ENCODE peak calls at places on chromosomes 4 and X, in nine cellular contexts. One of them, this sample, is unnamed.

GRCh38 chr4:112448211-112448745 is 67.7 kb downstream of the NEUROG2 start:
- DNase-seq in activated CD4-positive, alpha-beta T cell treated with anti-CD3 and anti-CD28 coated beads for 36 hours: no peak
- DNase-seq in left cardiac atrium: no peak
- DNase-seq in cardiac muscle cell: no peak
- DNase-seq in anterior cingulate cortex: no peak
- DNase-seq in SHP77: no peak
- DNase-seq in GM13977: no peak
- DNase-seq in GM10248: no peak
- DNase-seq in substantia nigra: no peak
- DNase-seq in this sample: no peak

GRCh38 chrX:112841114-112841819 is 636 bp upstream of the AMOT start:
- DNase-seq in anterior cingulate cortex: peak
- DNase-seq in SHP77: peak
- DNase-seq in activated CD4-positive, alpha-beta T cell treated with anti-CD3 and anti-CD28 coated beads for 36 hours: peak
- DNase-seq in GM13977: peak
- DNase-seq in GM10248: peak
- DNase-seq in left cardiac atrium: peak
- DNase-seq in cardiac muscle cell: peak
- DNase-seq in substantia nigra: peak
- DNase-seq in this sample: peak

GRCh38 chrX:42686706-42687105 is 91.3 kb downstream of the PPP1R2C start:
- DNase-seq in cardiac muscle cell: no peak
- DNase-seq in left cardiac atrium: no peak
- DNase-seq in anterior cingulate cortex: no peak
- DNase-seq in substantia nigra: no peak
- DNase-seq in activated CD4-positive, alpha-beta T cell treated with anti-CD3 and anti-CD28 coated beads for 36 hours: no peak
- DNase-seq in GM10248: no peak
- DNase-seq in SHP77: no peak
- DNase-seq in GM13977: no peak
- DNase-seq in this sample: no peak

GRCh38 chr4:167321299-167321698 is 87.0 kb upstream of the SPOCK3 start:
- DNase-seq in SHP77: no peak
- DNase-seq in cardiac muscle cell: no peak
- DNase-seq in activated CD4-positive, alpha-beta T cell treated with anti-CD3 and anti-CD28 coated beads for 36 hours: no peak
- DNase-seq in GM10248: no peak
- DNase-seq in substantia nigra: no peak
- DNase-seq in GM13977: no peak
- DNase-seq in left cardiac atrium: no peak
- DNase-seq in anterior cingulate cortex: no peak
- DNase-seq in this sample: no peak

GRCh38 chr4:38230821-38231583 is 270.8 kb downstream of the PTTG2 start:
- DNase-seq in substantia nigra: no peak
- DNase-seq in GM13977: no peak
- DNase-seq in activated CD4-positive, alpha-beta T cell treated with anti-CD3 and anti-CD28 coated beads for 36 hours: no peak
- DNase-seq in anterior cingulate cortex: no peak
- DNase-seq in left cardiac atrium: no peak
- DNase-seq in cardiac muscle cell: no peak
- DNase-seq in GM10248: no peak
- DNase-seq in SHP77: no peak
- DNase-seq in this sample: no peak

GRCh38 chr4:167196386-167196785 is 37.9 kb downstream of the SPOCK3 start:
- DNase-seq in SHP77: peak
- DNase-seq in cardiac muscle cell: no peak
- DNase-seq in GM10248: no peak
- DNase-seq in anterior cingulate cortex: no peak
- DNase-seq in substantia nigra: no peak
- DNase-seq in GM13977: no peak
- DNase-seq in activated CD4-positive, alpha-beta T cell treated with anti-CD3 and anti-CD28 coated beads for 36 hours: no peak
- DNase-seq in left cardiac atrium: no peak
- DNase-seq in this sample: no peak

GRCh38 chr4:17623451-17624001 is 9.1 kb downstream of the MED28 start:
- DNase-seq in substantia nigra: no peak
- DNase-seq in activated CD4-positive, alpha-beta T cell treated with anti-CD3 and anti-CD28 coated beads for 36 hours: no peak
- DNase-seq in left cardiac atrium: no peak
- DNase-seq in GM10248: no peak
- DNase-seq in SHP77: no peak
- DNase-seq in anterior cingulate cortex: no peak
- DNase-seq in cardiac muscle cell: no peak
- DNase-seq in GM13977: no peak
- DNase-seq in this sample: no peak

GRCh38 chr4:886244-886643 is 45.9 kb downstream of the GAK start:
- DNase-seq in left cardiac atrium: no peak
- DNase-seq in SHP77: no peak
- DNase-seq in GM13977: no peak
- DNase-seq in anterior cingulate cortex: no peak
- DNase-seq in substantia nigra: no peak
- DNase-seq in cardiac muscle cell: no peak
- DNase-seq in activated CD4-positive, alpha-beta T cell treated with anti-CD3 and anti-CD28 coated beads for 36 hours: no peak
- DNase-seq in GM10248: no peak
- DNase-seq in this sample: no peak

GRCh38 chr4:173536808-173537429 is 6.9 kb upstream of the HAND2 start:
- DNase-seq in GM13977: no peak
- DNase-seq in cardiac muscle cell: peak
- DNase-seq in GM10248: no peak
- DNase-seq in SHP77: no peak
- DNase-seq in activated CD4-positive, alpha-beta T cell treated with anti-CD3 and anti-CD28 coated beads for 36 hours: no peak
- DNase-seq in anterior cingulate cortex: no peak
- DNase-seq in substantia nigra: no peak
- DNase-seq in left cardiac atrium: peak
- DNase-seq in this sample: no peak

GRCh38 chrX:2434764-2435163 is 66.0 kb downstream of the DHRSX start:
- DNase-seq in anterior cingulate cortex: no peak
- DNase-seq in cardiac muscle cell: no peak
- DNase-seq in GM10248: no peak
- DNase-seq in substantia nigra: no peak
- DNase-seq in activated CD4-positive, alpha-beta T cell treated with anti-CD3 and anti-CD28 coated beads for 36 hours: no peak
- DNase-seq in SHP77: no peak
- DNase-seq in GM13977: no peak
- DNase-seq in left cardiac atrium: no peak
- DNase-seq in this sample: no peak

GRCh38 chr4:38523524-38524448 is 140.2 kb upstream of the KLF3 start:
- DNase-seq in GM13977: peak
- DNase-seq in anterior cingulate cortex: no peak
- DNase-seq in left cardiac atrium: no peak
- DNase-seq in activated CD4-positive, alpha-beta T cell treated with anti-CD3 and anti-CD28 coated beads for 36 hours: peak
- DNase-seq in GM10248: peak
- DNase-seq in cardiac muscle cell: no peak
- DNase-seq in SHP77: no peak
- DNase-seq in substantia nigra: no peak
- DNase-seq in this sample: no peak

GRCh38 chr4:145618210-145618911 is 824 bp upstream of the MMAA start:
- DNase-seq in cardiac muscle cell: no peak
- DNase-seq in activated CD4-positive, alpha-beta T cell treated with anti-CD3 and anti-CD28 coated beads for 36 hours: peak
- DNase-seq in left cardiac atrium: peak
- DNase-seq in substantia nigra: no peak
- DNase-seq in GM10248: peak
- DNase-seq in anterior cingulate cortex: no peak
- DNase-seq in SHP77: no peak
- DNase-seq in GM13977: peak
- DNase-seq in this sample: no peak

GRCh38 chrX:120308558-120308957 is 2.7 kb downstream of the TMEM255A start:
- DNase-seq in cardiac muscle cell: peak
- DNase-seq in activated CD4-positive, alpha-beta T cell treated with anti-CD3 and anti-CD28 coated beads for 36 hours: peak
- DNase-seq in substantia nigra: no peak
- DNase-seq in SHP77: no peak
- DNase-seq in GM13977: no peak
- DNase-seq in left cardiac atrium: no peak
- DNase-seq in anterior cingulate cortex: no peak
- DNase-seq in GM10248: no peak
- DNase-seq in this sample: no peak

GRCh38 chr4:22129454-22130075 is 181.0 kb upstream of the KCNIP4 start:
- DNase-seq in cardiac muscle cell: peak
- DNase-seq in anterior cingulate cortex: no peak
- DNase-seq in GM13977: no peak
- DNase-seq in GM10248: no peak
- DNase-seq in activated CD4-positive, alpha-beta T cell treated with anti-CD3 and anti-CD28 coated beads for 36 hours: peak
- DNase-seq in SHP77: no peak
- DNase-seq in left cardiac atrium: no peak
- DNase-seq in substantia nigra: no peak
- DNase-seq in this sample: no peak

GRCh38 chr4:8508266-8508665 is 67.7 kb downstream of the TRMT44 start:
- DNase-seq in SHP77: no peak
- DNase-seq in substantia nigra: no peak
- DNase-seq in left cardiac atrium: no peak
- DNase-seq in GM13977: no peak
- DNase-seq in anterior cingulate cortex: no peak
- DNase-seq in activated CD4-positive, alpha-beta T cell treated with anti-CD3 and anti-CD28 coated beads for 36 hours: no peak
- DNase-seq in GM10248: no peak
- DNase-seq in cardiac muscle cell: no peak
- DNase-seq in this sample: no peak

GRCh38 chr4:48708610-48709009 is 71.5 kb downstream of the FRYL start:
- DNase-seq in cardiac muscle cell: no peak
- DNase-seq in GM10248: no peak
- DNase-seq in activated CD4-positive, alpha-beta T cell treated with anti-CD3 and anti-CD28 coated beads for 36 hours: no peak
- DNase-seq in left cardiac atrium: no peak
- DNase-seq in GM13977: no peak
- DNase-seq in SHP77: no peak
- DNase-seq in anterior cingulate cortex: no peak
- DNase-seq in substantia nigra: no peak
- DNase-seq in this sample: no peak

GRCh38 chr4:176949022-176949421 is 156.3 kb upstream of the VEGFC start:
- DNase-seq in anterior cingulate cortex: no peak
- DNase-seq in SHP77: no peak
- DNase-seq in activated CD4-positive, alpha-beta T cell treated with anti-CD3 and anti-CD28 coated beads for 36 hours: no peak
- DNase-seq in cardiac muscle cell: no peak
- DNase-seq in GM10248: no peak
- DNase-seq in substantia nigra: no peak
- DNase-seq in left cardiac atrium: no peak
- DNase-seq in GM13977: no peak
- DNase-seq in this sample: no peak

GRCh38 chr4:8365353-8365752 is 75.2 kb downstream of the ACOX3 start:
- DNase-seq in substantia nigra: no peak
- DNase-seq in cardiac muscle cell: no peak
- DNase-seq in GM10248: no peak
- DNase-seq in SHP77: no peak
- DNase-seq in left cardiac atrium: no peak
- DNase-seq in anterior cingulate cortex: no peak
- DNase-seq in activated CD4-positive, alpha-beta T cell treated with anti-CD3 and anti-CD28 coated beads for 36 hours: no peak
- DNase-seq in GM13977: no peak
- DNase-seq in this sample: no peak

GRCh38 chrX:134948333-134949241 is 42.2 kb upstream of the SMIM10 start:
- DNase-seq in cardiac muscle cell: peak
- DNase-seq in substantia nigra: no peak
- DNase-seq in left cardiac atrium: no peak
- DNase-seq in anterior cingulate cortex: no peak
- DNase-seq in activated CD4-positive, alpha-beta T cell treated with anti-CD3 and anti-CD28 coated beads for 36 hours: no peak
- DNase-seq in GM10248: no peak
- DNase-seq in GM13977: no peak
- DNase-seq in SHP77: no peak
- DNase-seq in this sample: no peak

GRCh38 chr4:75345436-75345835 is 168.8 kb downstream of the RCHY1 start:
- DNase-seq in cardiac muscle cell: no peak
- DNase-seq in GM10248: no peak
- DNase-seq in SHP77: no peak
- DNase-seq in activated CD4-positive, alpha-beta T cell treated with anti-CD3 and anti-CD28 coated beads for 36 hours: no peak
- DNase-seq in substantia nigra: no peak
- DNase-seq in GM13977: no peak
- DNase-seq in left cardiac atrium: no peak
- DNase-seq in anterior cingulate cortex: no peak
- DNase-seq in this sample: no peak

GRCh38 chr4:118842055-118842454 is 6.1 kb upstream of the SEC24D start:
- DNase-seq in GM10248: no peak
- DNase-seq in activated CD4-positive, alpha-beta T cell treated with anti-CD3 and anti-CD28 coated beads for 36 hours: no peak
- DNase-seq in left cardiac atrium: no peak
- DNase-seq in GM13977: no peak
- DNase-seq in anterior cingulate cortex: no peak
- DNase-seq in cardiac muscle cell: no peak
- DNase-seq in substantia nigra: no peak
- DNase-seq in SHP77: no peak
- DNase-seq in this sample: no peak

GRCh38 chr4:124202106-124202505 is 510.4 kb downstream of the ANKRD50 start:
- DNase-seq in activated CD4-positive, alpha-beta T cell treated with anti-CD3 and anti-CD28 coated beads for 36 hours: no peak
- DNase-seq in SHP77: no peak
- DNase-seq in cardiac muscle cell: no peak
- DNase-seq in GM13977: no peak
- DNase-seq in GM10248: no peak
- DNase-seq in anterior cingulate cortex: no peak
- DNase-seq in substantia nigra: no peak
- DNase-seq in left cardiac atrium: peak
- DNase-seq in this sample: no peak

GRCh38 chr4:73864365-73864764 is 4.8 kb upstream of the CXCL1 start:
- DNase-seq in GM13977: peak
- DNase-seq in anterior cingulate cortex: no peak
- DNase-seq in substantia nigra: no peak
- DNase-seq in cardiac muscle cell: peak
- DNase-seq in SHP77: peak
- DNase-seq in left cardiac atrium: no peak
- DNase-seq in activated CD4-positive, alpha-beta T cell treated with anti-CD3 and anti-CD28 coated beads for 36 hours: no peak
- DNase-seq in GM10248: peak
- DNase-seq in this sample: no peak

GRCh38 chr4:37054670-37055069 is 189.9 kb upstream of the NWD2 start:
- DNase-seq in GM10248: no peak
- DNase-seq in activated CD4-positive, alpha-beta T cell treated with anti-CD3 and anti-CD28 coated beads for 36 hours: no peak
- DNase-seq in substantia nigra: no peak
- DNase-seq in GM13977: no peak
- DNase-seq in anterior cingulate cortex: no peak
- DNase-seq in left cardiac atrium: no peak
- DNase-seq in cardiac muscle cell: peak
- DNase-seq in SHP77: peak
- DNase-seq in this sample: no peak

GRCh38 chr4:16496501-16496900 is 270.2 kb upstream of the TAPT1 start:
- DNase-seq in activated CD4-positive, alpha-beta T cell treated with anti-CD3 and anti-CD28 coated beads for 36 hours: no peak
- DNase-seq in GM13977: no peak
- DNase-seq in SHP77: no peak
- DNase-seq in substantia nigra: no peak
- DNase-seq in GM10248: no peak
- DNase-seq in anterior cingulate cortex: peak
- DNase-seq in cardiac muscle cell: no peak
- DNase-seq in left cardiac atrium: no peak
- DNase-seq in this sample: no peak

GRCh38 chr4:52995341-52996030 is 133.4 kb downstream of the RASL11B start:
- DNase-seq in anterior cingulate cortex: no peak
- DNase-seq in GM13977: no peak
- DNase-seq in left cardiac atrium: no peak
- DNase-seq in cardiac muscle cell: no peak
- DNase-seq in GM10248: no peak
- DNase-seq in activated CD4-positive, alpha-beta T cell treated with anti-CD3 and anti-CD28 coated beads for 36 hours: no peak
- DNase-seq in substantia nigra: no peak
- DNase-seq in SHP77: no peak
- DNase-seq in this sample: no peak

GRCh38 chr4:164876680-164877324 is at the start of gene APELA:
- DNase-seq in SHP77: no peak
- DNase-seq in left cardiac atrium: no peak
- DNase-seq in GM10248: peak
- DNase-seq in anterior cingulate cortex: no peak
- DNase-seq in activated CD4-positive, alpha-beta T cell treated with anti-CD3 and anti-CD28 coated beads for 36 hours: no peak
- DNase-seq in cardiac muscle cell: peak
- DNase-seq in GM13977: no peak
- DNase-seq in substantia nigra: no peak
- DNase-seq in this sample: no peak

GRCh38 chrX:27591938-27592337 is 1.8 kb downstream of the DCAF8L2 start:
- DNase-seq in substantia nigra: no peak
- DNase-seq in GM10248: no peak
- DNase-seq in activated CD4-positive, alpha-beta T cell treated with anti-CD3 and anti-CD28 coated beads for 36 hours: no peak
- DNase-seq in SHP77: no peak
- DNase-seq in GM13977: no peak
- DNase-seq in left cardiac atrium: no peak
- DNase-seq in anterior cingulate cortex: no peak
- DNase-seq in cardiac muscle cell: no peak
- DNase-seq in this sample: no peak

GRCh38 chr4:111788046-111788642 is 357.1 kb upstream of the FAM241A start:
- DNase-seq in cardiac muscle cell: no peak
- DNase-seq in activated CD4-positive, alpha-beta T cell treated with anti-CD3 and anti-CD28 coated beads for 36 hours: no peak
- DNase-seq in GM13977: no peak
- DNase-seq in substantia nigra: no peak
- DNase-seq in SHP77: no peak
- DNase-seq in GM10248: no peak
- DNase-seq in anterior cingulate cortex: no peak
- DNase-seq in left cardiac atrium: no peak
- DNase-seq in this sample: no peak

GRCh38 chrX:38651625-38652601 is 90.6 kb downstream of the TSPAN7 start:
- DNase-seq in cardiac muscle cell: no peak
- DNase-seq in SHP77: no peak
- DNase-seq in left cardiac atrium: no peak
- DNase-seq in anterior cingulate cortex: no peak
- DNase-seq in GM10248: peak
- DNase-seq in substantia nigra: no peak
- DNase-seq in activated CD4-positive, alpha-beta T cell treated with anti-CD3 and anti-CD28 coated beads for 36 hours: no peak
- DNase-seq in GM13977: no peak
- DNase-seq in this sample: no peak

GRCh38 chr4:176044589-176044951 is 21.1 kb upstream of the WDR17 start:
- DNase-seq in GM10248: no peak
- DNase-seq in left cardiac atrium: peak
- DNase-seq in activated CD4-positive, alpha-beta T cell treated with anti-CD3 and anti-CD28 coated beads for 36 hours: no peak
- DNase-seq in anterior cingulate cortex: peak
- DNase-seq in GM13977: no peak
- DNase-seq in cardiac muscle cell: no peak
- DNase-seq in SHP77: no peak
- DNase-seq in substantia nigra: peak
- DNase-seq in this sample: no peak